ENCODE peak calls at places on chromosome 11, in four cellular contexts. C is heart right ventricle, M is K562, J is tibial nerve. Q is an unnamed sample. For H3K4me1, the result is how much of the 10 kb centered on the place peaks cover.

GRCh38 chr11:65014146-65014960 is at the start of gene ARL2:
- DNase-seq in C (no peak), M (no peak), J (peak), Q (no peak)

GRCh38 chr11:65506316-65506769 is 7.5 kb downstream of the MALAT1 start:
- DNase-seq in C (no peak), M (no peak), J (no peak), Q (no peak)

GRCh38 chr11:1168721-1169161 is 11.0 kb downstream of the MUC5AC start:
- DNase-seq in C (no peak), M (no peak), J (no peak), Q (no peak)

GRCh38 chr11:117259417-117259816 is 26.9 kb downstream of the RNF214 start:
- DNase-seq in C (no peak), M (no peak), J (no peak), Q (no peak)

GRCh38 chr11:20208622-20209090 is 48.4 kb upstream of the DBX1 start:
- DNase-seq in C (no peak), M (no peak), J (no peak), Q (no peak)

GRCh38 chr11:119367661-119368120 is 13.8 kb downstream of the USP2 start:
- DNase-seq in C (no peak), M (no peak), J (no peak), Q (no peak)

GRCh38 chr11:32487270-32487669 is 51.9 kb upstream of the WT1 start:
- DNase-seq in C (no peak), M (peak), J (no peak), Q (peak)

GRCh38 chr11:114110948-114111347 is 51.4 kb downstream of the ZBTB16 start:
- DNase-seq in C (peak), M (no peak), J (peak), Q (no peak)

GRCh38 chr11:27812341-27812740 is 112.1 kb upstream of the BDNF start:
- DNase-seq in C (no peak), M (no peak), J (no peak), Q (no peak)

GRCh38 chr11:132886335-132886734 is 646.0 kb downstream of the OPCML start:
- DNase-seq in C (no peak), M (no peak), J (no peak), Q (no peak)

GRCh38 chr11:90635145-90635544 is 412.3 kb upstream of the CHORDC1 start:
- DNase-seq in C (no peak), M (no peak), J (no peak), Q (no peak)

GRCh38 chr11:81725691-81726090 is 1008.0 kb downstream of the FAM181B start:
- DNase-seq in C (no peak), M (no peak), J (no peak), Q (no peak)

DNA sequence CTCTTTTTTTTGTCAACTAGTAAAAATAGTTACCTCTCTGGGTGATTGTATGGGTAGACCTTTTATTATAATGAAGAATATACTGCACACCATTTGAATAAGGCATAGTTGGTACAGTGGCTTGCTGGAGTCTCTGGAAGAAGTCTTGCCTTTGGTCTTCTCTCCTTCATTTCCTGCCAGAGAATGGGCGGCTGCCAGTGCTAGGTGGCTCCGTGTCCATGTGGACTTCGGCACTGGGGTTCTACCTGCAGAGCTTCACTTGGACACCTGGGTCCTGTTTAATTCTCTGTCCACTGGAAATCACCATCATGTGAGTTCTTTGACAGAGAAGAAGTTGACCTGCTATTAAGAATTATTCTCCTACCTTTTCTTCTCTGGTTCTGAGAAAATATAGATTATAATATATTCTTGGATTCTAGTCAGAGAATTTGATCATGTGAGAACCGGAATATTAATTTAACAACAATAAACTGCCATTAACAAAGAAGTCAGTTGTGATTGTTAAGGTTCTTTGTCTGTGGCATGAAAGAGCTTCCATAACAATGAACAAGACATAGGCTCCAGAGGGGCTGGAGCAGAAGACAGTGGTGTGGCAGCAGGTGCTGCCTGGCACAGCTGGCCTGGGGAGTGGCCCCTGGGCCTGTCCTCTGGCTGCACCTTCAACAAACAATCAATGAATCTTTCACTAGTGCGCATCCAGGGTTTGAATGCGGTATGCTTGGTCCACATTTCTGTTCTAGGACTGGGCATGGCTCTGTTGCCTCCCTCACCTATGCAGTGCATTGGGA is 77.5 kb downstream of the PPFIBP2 start:
- DNase-seq in C (no peak), M (no peak), J (no peak), Q (no peak)
- H3K4me1 ChIP-seq in C (under half), M (under half), J (under half), Q (under half)

DNA sequence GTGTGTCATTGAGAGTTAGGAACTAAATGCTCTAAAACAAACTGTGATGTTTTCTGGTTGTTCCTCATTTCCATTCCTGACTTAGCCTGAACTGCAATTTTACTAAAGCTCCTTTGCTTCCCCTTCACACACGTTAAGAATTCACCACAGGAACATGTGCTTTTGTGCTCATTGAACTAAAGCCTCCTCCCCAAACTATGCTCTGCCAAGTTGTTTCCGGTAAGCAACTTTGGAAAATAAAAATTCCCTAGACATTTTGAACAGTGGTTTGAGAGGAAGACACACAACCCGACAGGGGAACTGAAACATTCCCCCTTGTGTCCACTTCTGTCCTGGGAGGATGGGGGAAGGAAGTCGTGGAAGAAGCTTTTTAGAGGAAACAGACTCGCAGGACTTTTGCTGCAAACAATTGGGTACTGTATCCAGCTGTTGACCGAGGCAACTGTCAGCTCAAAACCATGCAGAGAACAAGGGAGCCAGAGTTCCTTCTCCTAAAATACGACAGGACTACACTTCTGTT is 66.9 kb downstream of the GAB2 start:
- DNase-seq in C (no peak), M (peak), J (peak), Q (no peak)
- H3K4me3 ChIP-seq in C (peak), M (peak), J (peak), Q (no peak)

GRCh38 chr11:71453911-71454304 is 905 bp downstream of the NADSYN1 start:
- DNase-seq in C (no peak), M (no peak), J (no peak), Q (no peak)
- H3K4me1 ChIP-seq in C (under half), M (under half), J (under half), Q (under half)

GRCh38 chr11:11318479-11318878 is 34.6 kb downstream of the CSNK2A3 start:
- DNase-seq in C (no peak), M (no peak), J (no peak), Q (no peak)
- H3K4me3 ChIP-seq in C (no peak), M (no peak), J (no peak), Q (no peak)

DNA sequence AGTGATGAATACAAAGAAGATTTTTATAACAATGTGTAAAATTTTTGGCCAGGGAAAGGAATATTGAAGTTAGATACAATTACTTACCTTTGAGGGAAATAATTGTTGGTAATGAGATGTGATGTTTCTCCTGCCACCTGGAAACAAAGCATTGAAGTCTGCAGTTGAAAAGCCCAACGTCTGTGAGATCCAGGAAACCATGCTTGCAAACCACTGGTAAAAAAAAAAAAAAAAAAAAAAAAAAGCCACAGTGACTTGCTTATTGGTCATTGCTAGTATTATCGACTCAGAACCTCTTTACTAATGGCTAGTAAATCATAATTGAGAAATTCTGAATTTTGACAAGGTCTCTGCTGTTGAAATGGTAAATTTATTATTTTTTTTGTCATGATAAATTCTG is 5.3 kb downstream of the BIRC3 start:
- DNase-seq in C (no peak), M (no peak), J (no peak), Q (no peak)
- H3K4me1 ChIP-seq in C (under half), M (under half), J (under half), Q (under half)

GRCh38 chr11:105000797-105001196 is 22.2 kb downstream of the CASP5 start:
- DNase-seq in C (peak), M (peak), J (no peak), Q (no peak)
- H3K4me3 ChIP-seq in C (no peak), M (no peak), J (no peak), Q (no peak)

GRCh38 chr11:111569476-111569875 is 29.0 kb downstream of the LAYN start:
- DNase-seq in C (no peak), M (no peak), J (no peak), Q (no peak)
- H3K4me1 ChIP-seq in C (under half), M (under half), J (under half), Q (under half)

GRCh38 chr11:100689141-100689540 is 2.1 kb downstream of the ARHGAP42 start:
- DNase-seq in C (no peak), M (no peak), J (no peak), Q (no peak)
- H3K4me3 ChIP-seq in C (peak), M (no peak), J (peak), Q (peak)